ENCODE peak calls at places on chromosome 7, in eight cellular contexts. R is upper lobe of right lung, O is brain microvascular endothelial cell, P is heart left ventricle, J is A549, M is WERI-Rb-1, D is transverse colon, S is hepatocyte. F is an unnamed sample.

GRCh38 chr7:120857558-120858298 is at the start of gene TSPAN12:
- DNase-seq in R (peak; percentile 93), O (peak; percentile 63), P (peak; percentile 93), J (peak; percentile 69), M (peak; percentile 89), D (peak; percentile 79), S (peak; percentile 91), F (peak; percentile 44)

GRCh38 chr7:124762611-124763143 is 2.9 kb downstream of the GPR37 start:
- DNase-seq in R (no peak), O (no peak), P (no peak), J (no peak), M (no peak), D (peak; percentile 25), S (peak; percentile 20), F (no peak)

GRCh38 chr7:30595461-30596042 is 874 bp downstream of the GARS1 start:
- DNase-seq in R (no peak), O (no peak), P (no peak), J (no peak), M (no peak), D (no peak), S (no peak), F (no peak)

GRCh38 chr7:134834689-134835462 is 55.4 kb downstream of the CALD1 start:
- DNase-seq in R (no peak), O (peak; percentile 86), P (peak; percentile 50), J (peak; percentile 13), M (no peak), D (no peak), S (no peak), F (no peak)

GRCh38 chr7:517848-518629 is 1.6 kb downstream of the PDGFA start:
- DNase-seq in R (peak; percentile 82), O (peak; percentile 52), P (peak; percentile 76), J (peak; percentile 70), M (no peak), D (peak; percentile 73), S (peak; percentile 83), F (no peak)

GRCh38 chr7:40946549-40946948 is 756.3 kb downstream of the INHBA start:
- DNase-seq in R (no peak), O (no peak), P (no peak), J (no peak), M (no peak), D (no peak), S (no peak), F (no peak)

GRCh38 chr7:149865437-149865836 is 8.3 kb upstream of the ATP6V0E2 start:
- DNase-seq in R (no peak), O (no peak), P (no peak), J (no peak), M (no peak), D (peak; percentile 40), S (no peak), F (no peak)

GRCh38 chr7:64602518-64602917 is 39.6 kb upstream of the ZNF680 start:
- DNase-seq in R (no peak), O (peak; percentile 67), P (no peak), J (no peak), M (no peak), D (no peak), S (no peak), F (no peak)

GRCh38 chr7:23380961-23381360 is 81.8 kb downstream of the MALSU1 start:
- DNase-seq in R (no peak), O (no peak), P (no peak), J (no peak), M (no peak), D (no peak), S (no peak), F (no peak)

GRCh38 chr7:106166651-106167342 is 54.7 kb upstream of the SYPL1 start:
- DNase-seq in R (no peak), O (peak; percentile 75), P (no peak), J (peak; percentile 76), M (peak; percentile 49), D (peak; percentile 38), S (peak; percentile 84), F (peak; percentile 70)

DNA sequence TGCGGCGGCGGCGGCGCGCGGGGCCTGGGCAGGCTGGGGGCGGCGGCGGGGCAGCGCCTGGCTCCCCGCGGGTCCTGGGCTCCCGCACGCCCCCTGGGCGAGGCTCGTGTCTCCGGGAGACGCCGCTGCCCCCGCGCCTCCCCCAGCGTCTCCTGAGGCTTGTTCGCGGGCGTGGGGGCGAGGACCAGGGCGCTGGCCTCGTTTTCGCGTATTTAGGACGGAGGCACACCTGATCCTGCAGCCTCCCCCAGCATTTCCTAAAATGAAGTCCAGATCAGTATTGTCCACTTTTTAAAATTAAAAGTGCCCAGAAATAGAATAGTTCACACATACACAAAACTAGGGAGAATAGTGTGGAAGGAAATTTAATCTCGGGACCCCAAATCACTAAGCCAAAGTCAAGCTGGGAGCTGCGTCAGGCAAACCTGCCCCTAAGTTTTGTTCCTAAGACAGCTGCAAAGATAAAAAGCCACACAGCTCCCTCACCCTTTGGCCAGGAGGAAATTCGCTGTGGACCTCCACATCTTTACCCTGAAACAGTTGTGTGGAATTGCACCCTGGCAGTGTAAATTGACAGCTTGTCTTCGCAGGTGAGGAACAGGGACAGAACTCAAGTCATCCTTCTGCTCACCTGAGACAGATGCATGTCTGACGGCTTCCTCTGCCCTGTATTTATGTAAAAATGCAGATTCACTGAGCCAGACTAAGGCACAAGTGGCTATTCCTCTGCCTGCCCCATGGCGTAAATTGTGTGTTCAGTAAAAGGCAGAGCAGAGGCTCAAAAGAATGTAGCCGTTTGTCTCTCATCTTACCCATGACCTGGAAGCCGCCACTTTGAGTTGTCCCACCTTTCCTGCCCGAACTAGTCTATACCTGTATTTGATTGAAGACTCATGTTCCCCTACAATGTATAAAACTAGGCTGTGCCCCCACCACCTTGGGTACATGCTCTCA is 740 bp downstream of the GALNT11 start:
- DNase-seq in R (no peak), O (no peak), P (no peak), J (no peak), M (no peak), D (no peak), S (no peak), F (no peak)
- TF ChIP-seq CTCF in R (peak; percentile 12), O (no peak), P (peak; percentile 2), J (no peak), M (no peak), D (no peak), S (no peak), F (no peak)

DNA sequence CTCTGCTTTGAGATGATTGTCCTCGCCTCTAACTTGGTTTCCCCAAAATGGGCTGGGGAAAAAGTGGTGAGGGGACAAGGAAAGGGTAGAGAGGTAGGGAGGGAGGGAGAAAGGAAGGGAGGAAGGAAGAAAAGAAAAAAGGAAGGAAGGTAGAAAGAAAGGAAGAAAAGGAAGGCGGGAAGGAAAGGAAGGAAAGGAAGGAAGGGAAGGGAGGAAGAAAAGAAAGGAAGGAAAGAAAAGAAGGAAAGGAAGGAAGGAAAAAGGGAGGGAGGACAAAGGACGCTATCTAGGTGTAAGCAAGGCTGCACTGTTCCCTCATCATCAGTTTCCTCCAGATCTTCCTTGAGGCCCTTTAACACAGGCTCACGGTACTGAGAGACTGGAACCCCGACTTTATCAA is 2.2 kb downstream of the GNA12 start:
- DNase-seq in R (no peak), O (no peak), P (no peak), J (no peak), M (no peak), D (no peak), S (no peak), F (no peak)
- H3K27ac ChIP-seq in R (no peak overlapping the region), O (no peak overlapping the region), P (peak overlapping the region; percentile 21), J (no peak overlapping the region), M (no peak overlapping the region), D (peak overlapping the region; percentile 83), S (no peak overlapping the region), F (peak overlapping the region; percentile 27)

DNA sequence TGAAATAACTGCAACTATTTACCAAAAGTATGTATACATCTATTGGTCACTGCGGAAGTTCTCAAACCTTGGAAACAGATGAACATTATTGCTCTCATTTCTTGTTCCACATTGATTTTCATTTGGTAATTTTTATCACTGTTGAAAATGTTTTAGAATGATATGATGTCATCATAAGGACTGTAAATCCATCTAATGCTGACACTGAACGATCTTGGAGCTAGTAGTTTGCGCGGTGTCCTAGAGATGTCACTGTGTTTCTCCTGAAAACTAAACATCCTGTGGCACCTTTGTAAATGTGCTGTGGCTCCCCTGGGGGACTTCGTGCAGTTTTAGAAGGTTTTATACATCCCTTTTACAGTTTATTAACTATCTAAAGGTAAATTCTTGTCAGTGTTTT is 73.5 kb downstream of the DNAJB9 start:
- DNase-seq in R (no peak), O (no peak), P (no peak), J (no peak), M (no peak), D (no peak), S (no peak), F (no peak)
- TF ChIP-seq CTCF in R (no peak), O (no peak), P (no peak), J (no peak), M (no peak), D (no peak), S (no peak), F (no peak)

DNA sequence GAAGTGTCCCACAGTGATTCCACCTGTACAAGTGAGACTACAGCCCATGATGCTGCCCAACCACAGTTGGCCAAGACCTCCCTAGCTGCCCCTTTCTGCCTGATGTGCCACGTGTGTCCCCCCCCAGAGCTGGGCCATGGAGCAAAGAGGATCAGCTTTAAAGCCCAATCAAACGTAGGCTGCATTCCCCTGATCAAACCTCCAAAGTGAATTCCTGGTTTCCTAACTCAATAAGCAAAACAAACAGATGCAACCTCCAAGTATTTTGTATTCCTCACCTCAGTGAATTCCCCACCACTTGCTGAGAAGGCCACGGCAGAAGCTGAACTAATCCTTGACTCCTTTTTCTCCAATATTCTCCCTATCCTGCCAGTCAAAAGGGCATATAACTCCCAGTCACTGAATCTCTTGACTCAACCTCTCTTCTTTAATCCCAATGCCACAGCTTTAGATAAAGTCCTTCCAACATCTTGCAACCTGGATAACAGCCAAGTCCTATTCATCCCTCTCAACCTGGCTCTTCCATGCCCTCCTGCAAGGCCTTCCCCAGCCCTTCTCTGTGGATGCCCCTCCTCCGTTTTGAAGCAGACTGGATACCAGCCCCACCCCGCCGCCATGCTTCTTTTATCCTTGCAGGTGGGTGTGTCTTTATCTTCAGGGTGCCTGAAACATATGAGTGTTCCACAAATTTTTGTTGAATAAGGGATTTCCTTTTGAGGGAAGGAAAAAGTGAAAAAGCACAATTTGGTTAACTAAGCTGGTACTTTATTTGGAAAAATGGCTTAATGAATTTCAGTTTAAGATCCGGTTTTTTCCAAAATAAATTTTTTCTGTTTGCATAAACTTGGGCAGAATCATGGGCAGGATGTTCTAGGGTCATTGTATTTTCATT is 285.2 kb upstream of the MKLN1 start:
- DNase-seq in R (no peak), O (no peak), P (no peak), J (no peak), M (no peak), D (no peak), S (no peak), F (no peak)
- H3K27ac ChIP-seq in R (no peak overlapping the region), O (no peak overlapping the region), P (no peak overlapping the region), J (no peak overlapping the region), M (no peak overlapping the region), D (peak overlapping the region; percentile 82), S (no peak overlapping the region), F (no peak overlapping the region)

DNA sequence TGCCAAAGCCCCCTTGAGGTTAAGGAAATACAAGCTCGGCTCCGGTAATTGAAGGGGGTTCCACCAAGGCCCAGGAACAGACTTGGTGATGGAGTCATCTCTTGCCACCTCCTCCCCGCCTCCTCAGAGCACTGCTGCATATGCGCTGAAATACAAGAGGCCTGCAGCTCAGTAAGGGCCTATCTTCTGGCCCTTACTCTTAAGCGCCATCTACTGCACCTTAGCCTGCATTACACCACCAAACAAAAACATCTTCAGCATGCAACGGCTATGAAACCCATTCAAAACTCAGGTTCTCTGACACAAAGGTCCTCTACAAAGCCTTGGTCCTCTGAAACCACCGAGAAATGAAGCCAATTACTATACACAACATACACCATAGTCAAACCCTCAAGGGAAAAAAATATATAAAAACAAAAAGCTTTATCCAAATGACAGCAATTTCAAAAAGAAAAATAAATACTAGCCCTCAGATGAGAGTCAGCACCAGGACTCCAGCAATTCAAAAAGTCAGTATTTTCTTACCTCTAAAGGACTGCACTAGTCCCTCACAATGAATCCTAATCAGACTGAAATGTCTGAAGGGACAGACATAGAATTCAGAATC is 176.8 kb upstream of the TBX20 start:
- DNase-seq in R (no peak), O (no peak), P (no peak), J (peak; percentile 41), M (peak; percentile 23), D (no peak), S (no peak), F (no peak)
- TF ChIP-seq CTCF in R (peak; percentile 17), O (peak; percentile 46), P (peak; percentile 20), J (no peak), M (peak; percentile 73), D (peak; percentile 8), S (no peak), F (peak; percentile 21)

F was measured in RWPE1.